ENCODE peak calls at places on chromosomes 5 and 9, in eight cellular contexts. A is DND-41, K is activated B cell treated with CpG ODN at 0.5 μM for 24 hours, U is fibroblast of pulmonary artery, O is HCT116, G is endothelial cell of umbilical vein, L is mesothelial cell of epicardium, Y is Calu3. P is an unnamed sample.

GRCh38 chr9:131707677-131708612 is 31.9 kb downstream of the RAPGEF1 start:
- DNase-seq in G (peak), O (no peak), K (no peak), U (peak), A (no peak), Y (no peak), L (no peak), P (no peak)

GRCh38 chr9:127746959-127747569 is 12.0 kb upstream of the TOR2A start:
- DNase-seq in O (no peak), G (no peak), A (no peak), L (no peak), Y (no peak), K (no peak), U (no peak), P (no peak)

GRCh38 chr5:141866111-141866510 is 12.1 kb downstream of the PCDH1 start:
- DNase-seq in A (no peak), L (peak), U (no peak), O (peak), Y (peak), K (no peak), G (no peak), P (peak)

GRCh38 chr5:179530069-179530998 is 20.0 kb upstream of the RUFY1 start:
- DNase-seq in A (peak), K (peak), O (no peak), G (peak), L (peak), Y (no peak), U (peak), P (no peak)

GRCh38 chr5:147446528-147446927 is 63.3 kb downstream of the DPYSL3 start:
- DNase-seq in L (no peak), U (no peak), O (no peak), K (no peak), Y (no peak), G (no peak), A (no peak), P (no peak)

GRCh38 chr9:115275753-115276152 is 157.8 kb upstream of the TNC start:
- DNase-seq in Y (no peak), G (no peak), U (no peak), K (no peak), A (no peak), L (no peak), O (no peak), P (no peak)

GRCh38 chr9:13665418-13666066 is 386.1 kb upstream of the MPDZ start:
- DNase-seq in A (peak), K (no peak), Y (no peak), O (no peak), U (peak), L (no peak), G (no peak), P (no peak)

GRCh38 chr9:93646640-93647178 is 70.3 kb downstream of the PHF2 start:
- DNase-seq in A (no peak), K (no peak), O (no peak), G (no peak), Y (no peak), U (no peak), L (peak), P (peak)

GRCh38 chr9:94586814-94587213 is 6.8 kb downstream of the FBP2 start:
- DNase-seq in L (no peak), O (no peak), A (no peak), Y (no peak), U (peak), G (no peak), K (no peak), P (no peak)

GRCh38 chr5:22850981-22851380 is 2.2 kb downstream of the CDH12 start:
- DNase-seq in K (no peak), U (no peak), O (no peak), A (no peak), L (no peak), G (no peak), Y (no peak), P (no peak)

GRCh38 chr5:22855824-22856223 is 2.7 kb upstream of the CDH12 start:
- DNase-seq in U (no peak), L (no peak), K (no peak), O (no peak), G (no peak), A (no peak), Y (no peak), P (no peak)

GRCh38 chr5:22852807-22853670 is at the start of gene CDH12:
- DNase-seq in L (peak), U (no peak), A (no peak), Y (peak), O (no peak), K (no peak), G (no peak), P (no peak)
- TF ChIP-seq CTCF in L (no peak), U (no peak), A (no peak), Y (no peak), O (no peak), K (no peak), G (no peak), P (no peak)

DNA sequence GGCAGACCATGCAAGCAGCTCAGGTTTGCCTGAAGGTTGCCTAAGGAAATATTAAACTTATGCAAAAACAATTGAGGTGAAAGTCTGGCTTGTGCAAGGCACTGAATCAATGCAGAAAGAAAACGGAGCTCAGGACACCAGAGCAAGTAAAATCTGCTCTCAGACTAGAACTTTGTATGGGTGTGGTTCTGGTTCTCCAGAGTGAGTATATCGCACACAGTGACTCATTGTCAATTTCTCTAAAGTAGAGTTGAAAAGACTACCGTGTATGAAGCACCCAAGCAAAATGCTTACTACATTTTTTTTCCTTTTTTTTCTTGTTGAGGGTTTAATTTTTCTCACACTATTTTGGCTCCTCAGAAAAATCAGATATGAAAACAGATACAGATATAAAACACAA is 650.3 kb upstream of the CDH10 start:
- DNase-seq in K (no peak), U (no peak), A (no peak), G (no peak), O (no peak), L (no peak), Y (no peak), P (no peak)
- TF ChIP-seq CTCF in K (no peak), U (no peak), A (no peak), G (no peak), O (no peak), L (no peak), Y (no peak), P (no peak)

GRCh38 chr5:129019401-129019908 is 54.2 kb downstream of the SLC27A6 start:
- DNase-seq in Y (no peak), G (no peak), A (no peak), K (no peak), O (no peak), L (no peak), U (no peak), P (no peak)

GRCh38 chr5:129018836-129019235 is 53.5 kb downstream of the SLC27A6 start:
- DNase-seq in K (no peak), O (no peak), Y (no peak), A (no peak), U (no peak), G (no peak), L (no peak), P (no peak)

GRCh38 chr5:129021744-129022143 is 56.5 kb downstream of the SLC27A6 start:
- DNase-seq in O (no peak), A (no peak), Y (no peak), G (no peak), U (no peak), L (no peak), K (no peak), P (no peak)

DNA sequence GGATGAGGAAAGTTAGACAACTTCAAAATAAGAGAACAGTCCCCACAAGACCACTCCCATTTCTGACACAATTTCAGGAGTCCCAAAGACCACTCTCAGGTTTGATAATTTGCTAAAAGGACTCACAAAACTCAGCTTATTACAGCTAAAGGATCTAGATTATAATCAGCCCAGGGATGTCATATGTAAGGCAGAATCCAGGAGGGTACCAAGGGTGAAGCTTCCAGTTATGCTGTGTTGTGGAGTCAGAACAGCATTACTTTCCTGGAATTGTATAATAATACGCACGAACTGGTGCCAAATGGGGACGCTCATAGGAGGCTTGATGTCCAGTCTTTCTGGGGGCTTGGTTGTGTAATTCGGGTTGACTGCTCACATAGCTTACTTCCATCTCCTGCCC is 55.4 kb downstream of the SLC27A6 start:
- DNase-seq in O (no peak), G (no peak), K (no peak), L (no peak), A (no peak), Y (no peak), U (no peak), P (no peak)
- TF ChIP-seq CTCF in O (no peak), G (no peak), K (no peak), L (no peak), A (no peak), Y (no peak), U (no peak), P (no peak)

DNA sequence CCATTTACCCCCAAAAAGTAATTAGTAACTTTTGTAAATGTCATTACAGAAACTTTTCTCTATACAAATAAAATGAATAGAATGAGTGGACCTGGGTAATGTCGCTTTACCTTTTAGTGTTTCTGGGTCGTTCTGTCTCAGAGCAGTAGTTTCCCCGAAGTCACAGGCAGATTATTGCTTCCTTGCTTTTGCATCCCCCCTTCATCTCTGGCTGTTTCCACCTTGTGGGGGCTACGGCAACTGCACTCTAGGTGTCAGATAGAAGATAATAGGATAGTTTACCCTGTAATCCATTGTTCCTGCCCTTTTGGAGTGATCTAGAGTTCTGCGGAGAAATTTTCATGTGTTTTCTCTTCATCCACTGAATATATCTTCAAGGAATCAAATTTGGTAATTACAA is 68.7 kb downstream of the PRR16 start:
- DNase-seq in O (peak), K (no peak), U (no peak), G (no peak), A (peak), Y (peak), L (no peak), P (no peak)
- TF ChIP-seq CTCF in O (peak), K (no peak), U (peak), G (peak), A (peak), Y (no peak), L (no peak), P (peak)

GRCh38 chr5:10457682-10458574 is 16.2 kb downstream of the ROPN1L start:
- DNase-seq in L (no peak), U (peak), K (no peak), G (no peak), O (no peak), A (no peak), Y (no peak), P (peak)
- TF ChIP-seq CTCF in L (no peak), U (no peak), K (no peak), G (no peak), O (no peak), A (no peak), Y (no peak), P (peak)

GRCh38 chr9:137588891-137589290 is 1.4 kb downstream of the ZMYND19 start:
- DNase-seq in G (no peak), K (no peak), Y (no peak), L (no peak), O (no peak), A (no peak), U (no peak), P (no peak)
- TF ChIP-seq CTCF in G (no peak), K (no peak), Y (no peak), L (no peak), O (no peak), A (no peak), U (no peak), P (no peak)

GRCh38 chr5:176608937-176609723 is 826 bp downstream of the GPRIN1 start:
- DNase-seq in G (no peak), U (no peak), K (peak), Y (no peak), A (no peak), L (no peak), O (no peak), P (no peak)
- TF ChIP-seq CTCF in G (no peak), U (no peak), K (no peak), Y (no peak), A (no peak), L (no peak), O (no peak), P (no peak)

DNA sequence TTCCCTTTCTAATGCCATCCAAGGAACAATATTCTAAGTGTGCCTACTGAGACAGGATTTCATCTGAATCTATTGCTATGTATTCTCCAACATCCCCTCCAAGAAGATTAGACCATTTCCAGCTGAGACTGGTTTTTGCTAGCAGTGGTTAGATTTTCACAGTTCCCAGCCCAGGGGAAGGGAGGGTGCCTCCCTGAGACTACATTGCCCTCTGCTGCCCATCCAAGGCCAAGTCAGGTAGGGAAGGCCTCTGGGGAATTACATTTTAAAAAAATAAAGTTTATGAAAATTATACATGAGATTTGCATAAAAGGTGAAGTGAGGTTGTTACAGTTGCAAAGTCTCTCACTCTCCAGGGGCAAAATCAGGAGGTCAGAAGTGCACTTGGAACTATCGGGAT is 28.0 kb upstream of the SYK start:
- DNase-seq in K (no peak), G (no peak), O (no peak), U (no peak), Y (peak), A (peak), L (no peak), P (no peak)
- TF ChIP-seq CTCF in K (no peak), G (no peak), O (peak), U (no peak), Y (peak), A (peak), L (no peak), P (peak)

DNA sequence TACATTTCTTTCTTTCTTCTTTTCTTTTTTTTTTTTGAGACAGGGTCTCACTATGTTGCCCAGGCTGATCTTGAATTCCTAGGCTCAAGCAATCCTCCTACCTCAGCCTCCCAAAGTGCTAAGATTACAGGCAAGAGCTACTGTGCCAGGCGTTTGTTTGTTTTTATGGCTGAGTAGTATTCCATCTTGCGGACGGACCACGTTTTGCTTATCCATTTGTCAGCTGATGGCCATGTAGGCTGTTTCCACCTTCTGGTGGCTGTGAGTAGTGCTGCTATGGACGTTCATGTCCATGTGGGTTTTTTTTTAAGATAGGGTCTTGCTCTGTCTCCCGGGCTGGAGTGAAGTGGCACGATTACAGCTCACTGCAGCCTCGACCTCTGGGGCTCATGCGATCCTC is 2.5 kb downstream of the DOK3 start:
- DNase-seq in Y (no peak), A (no peak), K (no peak), G (peak), U (peak), O (no peak), L (no peak), P (no peak)
- TF ChIP-seq CTCF in Y (peak), A (peak), K (no peak), G (peak), U (peak), O (peak), L (peak), P (peak)

GRCh38 chr5:110790673-110791072 is 51.9 kb downstream of the SLC25A46 start:
- DNase-seq in U (peak), O (no peak), A (no peak), Y (no peak), L (no peak), K (no peak), G (no peak), P (no peak)
- TF ChIP-seq CTCF in U (peak), O (no peak), A (peak), Y (no peak), L (no peak), K (no peak), G (no peak), P (peak)